ENCODE peak calls at places on chromosomes 3 and 15, in ten cellular contexts. One of them, this sample, is unnamed.

GRCh38 chr3:127588675-127589577 is 1.6 kb downstream of the TPRA1 start:
- DNase-seq in epithelial cell of esophagus: peak
- DNase-seq in uterus: no peak
- DNase-seq in heart left ventricle: no peak
- DNase-seq in ovary: no peak
- DNase-seq in GM13977: no peak
- DNase-seq in fibroblast of lung: peak
- DNase-seq in colonic mucosa: no peak
- DNase-seq in HFFc6: peak
- DNase-seq in left lung: no peak
- DNase-seq in this sample: peak

GRCh38 chr3:120560304-120561250 is 35.6 kb upstream of the NDUFB4 start:
- DNase-seq in epithelial cell of esophagus: no peak
- DNase-seq in heart left ventricle: no peak
- DNase-seq in colonic mucosa: no peak
- DNase-seq in HFFc6: no peak
- DNase-seq in ovary: no peak
- DNase-seq in uterus: no peak
- DNase-seq in GM13977: no peak
- DNase-seq in left lung: no peak
- DNase-seq in fibroblast of lung: peak
- DNase-seq in this sample: no peak

GRCh38 chr3:26191556-26191955 is 401.7 kb downstream of the OXSM start:
- DNase-seq in heart left ventricle: no peak
- DNase-seq in GM13977: no peak
- DNase-seq in ovary: no peak
- DNase-seq in uterus: no peak
- DNase-seq in fibroblast of lung: no peak
- DNase-seq in left lung: no peak
- DNase-seq in colonic mucosa: no peak
- DNase-seq in epithelial cell of esophagus: no peak
- DNase-seq in HFFc6: no peak
- DNase-seq in this sample: no peak

GRCh38 chr3:194720048-194720447 is 34.4 kb downstream of the FAM43A start:
- DNase-seq in epithelial cell of esophagus: no peak
- DNase-seq in HFFc6: no peak
- DNase-seq in heart left ventricle: no peak
- DNase-seq in left lung: no peak
- DNase-seq in ovary: no peak
- DNase-seq in GM13977: no peak
- DNase-seq in colonic mucosa: no peak
- DNase-seq in fibroblast of lung: no peak
- DNase-seq in uterus: no peak
- DNase-seq in this sample: no peak

GRCh38 chr3:32797776-32798175 is 20.0 kb upstream of the TRIM71 start:
- DNase-seq in GM13977: no peak
- DNase-seq in ovary: no peak
- DNase-seq in left lung: no peak
- DNase-seq in fibroblast of lung: no peak
- DNase-seq in HFFc6: peak
- DNase-seq in heart left ventricle: no peak
- DNase-seq in epithelial cell of esophagus: peak
- DNase-seq in colonic mucosa: no peak
- DNase-seq in uterus: no peak
- DNase-seq in this sample: no peak

GRCh38 chr3:9224490-9224889 is 25.0 kb downstream of the SRGAP3 start:
- DNase-seq in ovary: no peak
- DNase-seq in epithelial cell of esophagus: peak
- DNase-seq in GM13977: peak
- DNase-seq in heart left ventricle: no peak
- DNase-seq in colonic mucosa: no peak
- DNase-seq in fibroblast of lung: peak
- DNase-seq in uterus: no peak
- DNase-seq in HFFc6: no peak
- DNase-seq in left lung: no peak
- DNase-seq in this sample: no peak

GRCh38 chr3:132210476-132211346 is 106.5 kb upstream of the ACP3 start:
- DNase-seq in uterus: no peak
- DNase-seq in heart left ventricle: no peak
- DNase-seq in epithelial cell of esophagus: peak
- DNase-seq in left lung: peak
- DNase-seq in HFFc6: no peak
- DNase-seq in colonic mucosa: peak
- DNase-seq in GM13977: no peak
- DNase-seq in fibroblast of lung: no peak
- DNase-seq in ovary: no peak
- DNase-seq in this sample: peak

GRCh38 chr15:64430000-64430735 is 30.2 kb upstream of the ZNF609 start:
- DNase-seq in left lung: no peak
- DNase-seq in ovary: peak
- DNase-seq in fibroblast of lung: peak
- DNase-seq in epithelial cell of esophagus: no peak
- DNase-seq in heart left ventricle: peak
- DNase-seq in uterus: peak
- DNase-seq in GM13977: peak
- DNase-seq in colonic mucosa: peak
- DNase-seq in HFFc6: peak
- DNase-seq in this sample: no peak

GRCh38 chr3:14266361-14266760 is 87.7 kb downstream of the LSM3 start:
- DNase-seq in left lung: no peak
- DNase-seq in uterus: peak
- DNase-seq in ovary: peak
- DNase-seq in epithelial cell of esophagus: no peak
- DNase-seq in fibroblast of lung: peak
- DNase-seq in heart left ventricle: peak
- DNase-seq in colonic mucosa: peak
- DNase-seq in GM13977: no peak
- DNase-seq in HFFc6: peak
- DNase-seq in this sample: no peak

GRCh38 chr3:14462738-14463137 is 60.3 kb downstream of the SLC6A6 start:
- DNase-seq in heart left ventricle: no peak
- DNase-seq in fibroblast of lung: no peak
- DNase-seq in epithelial cell of esophagus: peak
- DNase-seq in uterus: no peak
- DNase-seq in ovary: no peak
- DNase-seq in colonic mucosa: no peak
- DNase-seq in left lung: no peak
- DNase-seq in GM13977: no peak
- DNase-seq in HFFc6: no peak
- DNase-seq in this sample: no peak

GRCh38 chr3:33883538-33884203 is 85.2 kb downstream of the PDCD6IP start:
- DNase-seq in uterus: no peak
- DNase-seq in heart left ventricle: no peak
- DNase-seq in ovary: no peak
- DNase-seq in fibroblast of lung: peak
- DNase-seq in HFFc6: peak
- DNase-seq in colonic mucosa: peak
- DNase-seq in epithelial cell of esophagus: peak
- DNase-seq in GM13977: peak
- DNase-seq in left lung: no peak
- DNase-seq in this sample: peak

GRCh38 chr15:40058476-40059140 is 19.6 kb upstream of the SRP14 start:
- DNase-seq in heart left ventricle: no peak
- DNase-seq in ovary: peak
- DNase-seq in left lung: no peak
- DNase-seq in HFFc6: no peak
- DNase-seq in GM13977: no peak
- DNase-seq in epithelial cell of esophagus: peak
- DNase-seq in fibroblast of lung: peak
- DNase-seq in colonic mucosa: no peak
- DNase-seq in uterus: no peak
- DNase-seq in this sample: no peak

GRCh38 chr3:46252980-46253379 is 10.7 kb downstream of the CCR3 start:
- DNase-seq in GM13977: peak
- DNase-seq in ovary: no peak
- DNase-seq in epithelial cell of esophagus: no peak
- DNase-seq in heart left ventricle: no peak
- DNase-seq in colonic mucosa: no peak
- DNase-seq in left lung: no peak
- DNase-seq in fibroblast of lung: no peak
- DNase-seq in uterus: no peak
- DNase-seq in HFFc6: no peak
- DNase-seq in this sample: no peak

GRCh38 chr3:44092497-44092896 is 149.2 kb upstream of the TOPAZ1 start:
- DNase-seq in GM13977: no peak
- DNase-seq in colonic mucosa: no peak
- DNase-seq in epithelial cell of esophagus: no peak
- DNase-seq in uterus: no peak
- DNase-seq in left lung: no peak
- DNase-seq in fibroblast of lung: no peak
- DNase-seq in ovary: no peak
- DNase-seq in heart left ventricle: no peak
- DNase-seq in HFFc6: no peak
- DNase-seq in this sample: no peak

GRCh38 chr3:133113526-133113925 is 75.3 kb downstream of the TMEM108 start:
- DNase-seq in ovary: no peak
- DNase-seq in epithelial cell of esophagus: peak
- DNase-seq in fibroblast of lung: peak
- DNase-seq in heart left ventricle: no peak
- DNase-seq in GM13977: no peak
- DNase-seq in uterus: no peak
- DNase-seq in HFFc6: no peak
- DNase-seq in left lung: no peak
- DNase-seq in colonic mucosa: no peak
- DNase-seq in this sample: no peak

GRCh38 chr15:67895237-67895636 is 55.4 kb upstream of the RNU6-1 start:
- DNase-seq in ovary: no peak
- DNase-seq in fibroblast of lung: no peak
- DNase-seq in uterus: no peak
- DNase-seq in heart left ventricle: no peak
- DNase-seq in GM13977: no peak
- DNase-seq in HFFc6: no peak
- DNase-seq in epithelial cell of esophagus: no peak
- DNase-seq in left lung: no peak
- DNase-seq in colonic mucosa: no peak
- DNase-seq in this sample: no peak

DNA sequence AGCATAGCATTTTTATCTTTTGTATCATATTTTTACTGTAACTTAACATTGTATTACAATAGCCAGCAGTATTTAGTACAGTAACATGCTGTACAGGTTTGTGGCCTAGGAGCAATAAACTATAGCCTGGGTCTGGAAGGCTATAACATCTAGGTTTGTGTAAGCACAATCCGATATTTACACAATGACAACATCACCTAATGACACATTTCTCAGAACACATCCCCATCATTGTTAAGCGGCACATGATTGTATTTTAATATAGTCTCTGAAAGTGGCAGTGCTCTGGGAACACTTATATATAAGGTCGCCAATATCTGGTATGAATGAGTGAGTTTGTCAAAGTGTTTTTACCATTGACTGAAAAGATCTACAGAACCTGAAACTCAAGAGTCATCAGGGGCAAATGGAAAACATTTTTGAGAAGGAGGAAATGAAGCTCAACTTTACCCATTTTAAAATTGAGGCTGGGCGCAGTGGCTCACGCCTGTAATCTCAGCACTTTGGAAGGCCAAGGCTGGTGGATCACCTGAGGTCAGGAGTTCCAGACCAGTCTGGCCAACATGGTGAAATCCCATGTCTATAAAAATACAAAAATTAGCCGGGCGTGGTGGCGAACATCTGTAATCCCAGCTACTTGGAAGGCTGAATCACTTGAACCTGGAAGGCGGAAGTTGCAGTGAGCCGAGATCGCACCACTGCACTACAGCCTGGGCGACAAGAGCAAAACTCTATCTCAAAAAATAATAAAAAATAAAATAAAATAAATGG is 38.8 kb upstream of the TNFSF10 start:
- DNase-seq in left lung: no peak
- DNase-seq in fibroblast of lung: no peak
- DNase-seq in colonic mucosa: peak
- DNase-seq in heart left ventricle: no peak
- DNase-seq in epithelial cell of esophagus: peak
- DNase-seq in uterus: no peak
- DNase-seq in HFFc6: no peak
- DNase-seq in GM13977: no peak
- DNase-seq in ovary: no peak
- DNase-seq in this sample: no peak
- TF ChIP-seq CTCF in left lung: no peak
- TF ChIP-seq CTCF in fibroblast of lung: no peak
- TF ChIP-seq CTCF in colonic mucosa: no peak
- TF ChIP-seq CTCF in heart left ventricle: no peak
- TF ChIP-seq CTCF in epithelial cell of esophagus: no peak
- TF ChIP-seq CTCF in uterus: no peak
- TF ChIP-seq CTCF in HFFc6: no peak
- TF ChIP-seq CTCF in GM13977: no peak
- TF ChIP-seq CTCF in ovary: no peak
- TF ChIP-seq CTCF in this sample: no peak

GRCh38 chr3:107627962-107628542 is 105.3 kb downstream of the BBX start:
- DNase-seq in epithelial cell of esophagus: no peak
- DNase-seq in GM13977: no peak
- DNase-seq in HFFc6: no peak
- DNase-seq in colonic mucosa: no peak
- DNase-seq in heart left ventricle: no peak
- DNase-seq in left lung: no peak
- DNase-seq in ovary: no peak
- DNase-seq in uterus: no peak
- DNase-seq in fibroblast of lung: no peak
- DNase-seq in this sample: no peak
- TF ChIP-seq CTCF in epithelial cell of esophagus: no peak
- TF ChIP-seq CTCF in GM13977: peak
- TF ChIP-seq CTCF in HFFc6: peak
- TF ChIP-seq CTCF in colonic mucosa: no peak
- TF ChIP-seq CTCF in heart left ventricle: no peak
- TF ChIP-seq CTCF in left lung: no peak
- TF ChIP-seq CTCF in ovary: no peak
- TF ChIP-seq CTCF in uterus: no peak
- TF ChIP-seq CTCF in fibroblast of lung: no peak
- TF ChIP-seq CTCF in this sample: no peak

GRCh38 chr3:149902498-149903139 is 68.1 kb downstream of the PFN2 start:
- DNase-seq in left lung: no peak
- DNase-seq in heart left ventricle: no peak
- DNase-seq in ovary: no peak
- DNase-seq in HFFc6: no peak
- DNase-seq in colonic mucosa: no peak
- DNase-seq in epithelial cell of esophagus: no peak
- DNase-seq in GM13977: no peak
- DNase-seq in uterus: no peak
- DNase-seq in fibroblast of lung: no peak
- DNase-seq in this sample: no peak
- TF ChIP-seq CTCF in left lung: no peak
- TF ChIP-seq CTCF in heart left ventricle: peak
- TF ChIP-seq CTCF in ovary: no peak
- TF ChIP-seq CTCF in HFFc6: peak
- TF ChIP-seq CTCF in colonic mucosa: no peak
- TF ChIP-seq CTCF in epithelial cell of esophagus: peak
- TF ChIP-seq CTCF in GM13977: no peak
- TF ChIP-seq CTCF in uterus: no peak
- TF ChIP-seq CTCF in fibroblast of lung: no peak
- TF ChIP-seq CTCF in this sample: peak

DNA sequence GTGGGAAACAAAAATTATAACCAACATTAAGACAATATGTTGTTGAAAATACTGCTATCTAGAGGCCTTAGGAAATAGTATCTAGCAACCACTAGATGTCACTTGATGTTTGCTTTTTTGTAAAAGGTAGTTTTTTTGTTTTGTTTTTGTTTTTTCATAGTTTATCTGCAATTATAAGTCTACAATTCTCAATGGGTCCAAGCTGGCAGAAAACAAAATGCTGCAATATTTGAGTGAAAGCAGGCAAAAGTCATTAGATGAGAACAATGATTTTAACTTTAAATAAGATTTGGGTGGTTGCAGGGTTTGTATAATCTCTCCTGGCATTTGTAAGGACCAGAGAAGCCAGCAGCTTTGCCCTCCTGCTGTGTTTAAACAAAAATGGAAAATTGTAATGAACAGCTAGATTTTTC is 27.0 kb downstream of the DUT start:
- DNase-seq in heart left ventricle: no peak
- DNase-seq in fibroblast of lung: peak
- DNase-seq in colonic mucosa: no peak
- DNase-seq in HFFc6: peak
- DNase-seq in ovary: no peak
- DNase-seq in left lung: no peak
- DNase-seq in GM13977: peak
- DNase-seq in epithelial cell of esophagus: peak
- DNase-seq in uterus: no peak
- DNase-seq in this sample: no peak
- TF ChIP-seq CTCF in heart left ventricle: peak
- TF ChIP-seq CTCF in fibroblast of lung: peak
- TF ChIP-seq CTCF in colonic mucosa: peak
- TF ChIP-seq CTCF in HFFc6: peak
- TF ChIP-seq CTCF in ovary: peak
- TF ChIP-seq CTCF in left lung: peak
- TF ChIP-seq CTCF in GM13977: peak
- TF ChIP-seq CTCF in epithelial cell of esophagus: peak
- TF ChIP-seq CTCF in uterus: peak
- TF ChIP-seq CTCF in this sample: no peak

This sample was measured in Calu3.